ENCODE peak calls at places on chromosomes 1 and 21, in seven cellular contexts. One of them, this sample, is unnamed.

GRCh38 chr1:8396083-8396911 is 78.4 kb downstream of the SLC45A1 start:
- DNase-seq in transverse colon: no peak
- DNase-seq in psoas muscle: no peak
- DNase-seq in astrocyte of the spinal cord: peak
- DNase-seq in heart right ventricle: no peak
- DNase-seq in IMR-90: peak
- DNase-seq in adrenal gland: no peak
- DNase-seq in this sample: no peak

GRCh38 chr1:85297855-85298629 is 21.6 kb upstream of the BCL10 start:
- DNase-seq in psoas muscle: no peak
- DNase-seq in heart right ventricle: peak
- DNase-seq in astrocyte of the spinal cord: peak
- DNase-seq in IMR-90: peak
- DNase-seq in adrenal gland: peak
- DNase-seq in transverse colon: no peak
- DNase-seq in this sample: peak

GRCh38 chr1:15325375-15326085 is 78.5 kb downstream of the FHAD1 start:
- DNase-seq in heart right ventricle: no peak
- DNase-seq in adrenal gland: no peak
- DNase-seq in psoas muscle: no peak
- DNase-seq in IMR-90: no peak
- DNase-seq in astrocyte of the spinal cord: no peak
- DNase-seq in transverse colon: no peak
- DNase-seq in this sample: no peak

GRCh38 chr21:46116846-46117585 is 19.1 kb downstream of the COL6A2 start:
- DNase-seq in transverse colon: peak
- DNase-seq in heart right ventricle: peak
- DNase-seq in psoas muscle: no peak
- DNase-seq in adrenal gland: no peak
- DNase-seq in IMR-90: no peak
- DNase-seq in astrocyte of the spinal cord: no peak
- DNase-seq in this sample: no peak

GRCh38 chr1:112937495-112937894 is 18.5 kb downstream of the SLC16A1 start:
- DNase-seq in adrenal gland: no peak
- DNase-seq in psoas muscle: no peak
- DNase-seq in astrocyte of the spinal cord: no peak
- DNase-seq in transverse colon: no peak
- DNase-seq in heart right ventricle: no peak
- DNase-seq in IMR-90: no peak
- DNase-seq in this sample: no peak

GRCh38 chr1:3333903-3334302 is 120.6 kb upstream of the ARHGEF16 start:
- DNase-seq in IMR-90: no peak
- DNase-seq in adrenal gland: no peak
- DNase-seq in psoas muscle: no peak
- DNase-seq in astrocyte of the spinal cord: no peak
- DNase-seq in transverse colon: no peak
- DNase-seq in heart right ventricle: no peak
- DNase-seq in this sample: no peak

GRCh38 chr1:197862671-197863070 is 39.8 kb upstream of the C1orf53 start:
- DNase-seq in psoas muscle: no peak
- DNase-seq in adrenal gland: no peak
- DNase-seq in IMR-90: peak
- DNase-seq in astrocyte of the spinal cord: no peak
- DNase-seq in transverse colon: no peak
- DNase-seq in heart right ventricle: no peak
- DNase-seq in this sample: no peak

GRCh38 chr1:110069302-110070281 is 880 bp downstream of the ALX3 start:
- DNase-seq in IMR-90: no peak
- DNase-seq in transverse colon: no peak
- DNase-seq in psoas muscle: no peak
- DNase-seq in adrenal gland: no peak
- DNase-seq in heart right ventricle: no peak
- DNase-seq in astrocyte of the spinal cord: no peak
- DNase-seq in this sample: no peak

GRCh38 chr21:39037807-39038405 is 145.3 kb downstream of the PSMG1 start:
- DNase-seq in heart right ventricle: no peak
- DNase-seq in transverse colon: no peak
- DNase-seq in adrenal gland: no peak
- DNase-seq in IMR-90: peak
- DNase-seq in psoas muscle: no peak
- DNase-seq in astrocyte of the spinal cord: no peak
- DNase-seq in this sample: no peak

GRCh38 chr1:50308883-50309282 is 114.4 kb downstream of the DMRTA2 start:
- DNase-seq in astrocyte of the spinal cord: peak
- DNase-seq in transverse colon: no peak
- DNase-seq in heart right ventricle: peak
- DNase-seq in psoas muscle: no peak
- DNase-seq in adrenal gland: peak
- DNase-seq in IMR-90: peak
- DNase-seq in this sample: no peak

GRCh38 chr21:33647560-33647959 is 5.3 kb downstream of the ITSN1 start:
- DNase-seq in heart right ventricle: no peak
- DNase-seq in transverse colon: no peak
- DNase-seq in IMR-90: no peak
- DNase-seq in psoas muscle: no peak
- DNase-seq in astrocyte of the spinal cord: no peak
- DNase-seq in adrenal gland: no peak
- DNase-seq in this sample: no peak

GRCh38 chr1:156115514-156116374 is 1.2 kb downstream of the LMNA start:
- DNase-seq in adrenal gland: peak
- DNase-seq in heart right ventricle: peak
- DNase-seq in psoas muscle: peak
- DNase-seq in IMR-90: peak
- DNase-seq in transverse colon: peak
- DNase-seq in astrocyte of the spinal cord: peak
- DNase-seq in this sample: no peak

GRCh38 chr1:156795374-156795733 is 21.3 kb downstream of the SH2D2A start:
- DNase-seq in psoas muscle: no peak
- DNase-seq in transverse colon: no peak
- DNase-seq in adrenal gland: no peak
- DNase-seq in heart right ventricle: no peak
- DNase-seq in astrocyte of the spinal cord: no peak
- DNase-seq in IMR-90: no peak
- DNase-seq in this sample: no peak

GRCh38 chr21:45870421-45870820 is 111.1 kb upstream of the COL6A1 start:
- DNase-seq in transverse colon: no peak
- DNase-seq in astrocyte of the spinal cord: no peak
- DNase-seq in psoas muscle: no peak
- DNase-seq in adrenal gland: no peak
- DNase-seq in IMR-90: no peak
- DNase-seq in heart right ventricle: no peak
- DNase-seq in this sample: no peak

DNA sequence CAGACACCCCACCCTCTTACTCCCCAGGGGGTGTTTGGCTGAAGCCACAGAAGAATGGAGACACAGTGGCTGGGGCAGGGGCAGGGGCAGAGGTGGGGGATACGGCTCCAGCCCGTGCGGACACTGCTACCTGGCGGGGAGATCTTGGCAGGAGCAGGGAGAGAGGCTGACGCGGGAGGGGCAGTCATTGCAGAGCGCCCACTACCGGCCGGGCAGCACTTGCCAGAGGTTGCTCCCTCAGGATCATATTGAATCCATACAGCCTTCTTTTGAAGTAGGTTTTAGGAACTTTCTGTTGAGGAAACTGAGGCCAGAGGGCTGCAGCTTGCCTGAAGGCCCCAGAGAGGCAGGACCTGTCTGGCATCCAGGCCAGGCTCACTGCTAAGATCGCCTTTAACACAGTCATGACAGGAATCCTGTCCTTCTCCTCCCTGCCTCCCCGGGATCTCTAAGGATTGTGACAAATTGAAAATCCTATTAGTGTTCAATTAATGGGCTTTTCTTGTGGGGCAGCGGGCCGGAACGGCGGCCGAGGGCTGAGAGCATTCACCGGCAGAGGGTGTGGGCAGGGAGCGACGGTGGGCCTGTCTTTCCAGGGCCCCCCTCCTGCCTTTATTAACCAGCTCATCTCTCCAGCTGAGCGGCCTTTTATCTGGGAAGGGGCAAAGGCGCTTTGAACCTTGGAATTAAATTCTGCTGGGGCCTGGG is 65.5 kb upstream of the WNT4 start:
- DNase-seq in astrocyte of the spinal cord: no peak
- DNase-seq in transverse colon: no peak
- DNase-seq in IMR-90: no peak
- DNase-seq in adrenal gland: no peak
- DNase-seq in heart right ventricle: no peak
- DNase-seq in psoas muscle: no peak
- DNase-seq in this sample: no peak
- TF ChIP-seq CTCF in astrocyte of the spinal cord: peak
- TF ChIP-seq CTCF in transverse colon: no peak
- TF ChIP-seq CTCF in IMR-90: no peak
- TF ChIP-seq CTCF in adrenal gland: no peak
- TF ChIP-seq CTCF in heart right ventricle: no peak
- TF ChIP-seq CTCF in psoas muscle: peak
- TF ChIP-seq CTCF in this sample: no peak

GRCh38 chr1:150925080-150925479 is 1.1 kb upstream of the SETDB1 start:
- DNase-seq in astrocyte of the spinal cord: no peak
- DNase-seq in IMR-90: no peak
- DNase-seq in psoas muscle: no peak
- DNase-seq in heart right ventricle: no peak
- DNase-seq in transverse colon: no peak
- DNase-seq in adrenal gland: peak
- DNase-seq in this sample: no peak
- H3K4me3 ChIP-seq in astrocyte of the spinal cord: no peak
- H3K4me3 ChIP-seq in IMR-90: no peak
- H3K4me3 ChIP-seq in psoas muscle: peak
- H3K4me3 ChIP-seq in heart right ventricle: peak
- H3K4me3 ChIP-seq in transverse colon: peak
- H3K4me3 ChIP-seq in adrenal gland: no peak
- H3K4me3 ChIP-seq in this sample: no peak

GRCh38 chr1:31939484-31940329 is 1.5 kb upstream of the PTP4A2 start:
- DNase-seq in psoas muscle: peak
- DNase-seq in transverse colon: peak
- DNase-seq in adrenal gland: peak
- DNase-seq in heart right ventricle: peak
- DNase-seq in astrocyte of the spinal cord: peak
- DNase-seq in IMR-90: peak
- DNase-seq in this sample: peak
- TF ChIP-seq CTCF in psoas muscle: peak
- TF ChIP-seq CTCF in transverse colon: peak
- TF ChIP-seq CTCF in adrenal gland: peak
- TF ChIP-seq CTCF in heart right ventricle: peak
- TF ChIP-seq CTCF in astrocyte of the spinal cord: peak
- TF ChIP-seq CTCF in IMR-90: peak
- TF ChIP-seq CTCF in this sample: peak

DNA sequence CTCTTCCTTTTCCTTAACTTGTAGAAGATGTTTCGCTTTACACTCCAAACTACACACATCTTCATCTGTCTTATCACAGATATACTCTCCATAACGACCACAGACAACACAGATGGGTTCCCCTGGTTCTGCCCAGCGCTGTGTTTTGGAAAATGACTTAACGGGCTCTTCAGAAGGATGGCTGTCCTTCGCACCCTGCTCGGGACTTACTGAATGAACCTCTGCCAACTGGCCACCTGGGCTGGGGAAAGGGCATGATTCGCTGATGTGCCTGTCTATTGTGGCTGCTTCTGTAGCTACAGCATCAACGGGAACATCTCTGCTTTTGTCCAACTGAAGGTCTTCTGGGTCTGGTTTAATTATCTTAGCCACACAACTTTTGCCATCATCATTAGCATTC is 3.4 kb downstream of the DDX59 start:
- DNase-seq in IMR-90: no peak
- DNase-seq in psoas muscle: no peak
- DNase-seq in adrenal gland: no peak
- DNase-seq in transverse colon: no peak
- DNase-seq in astrocyte of the spinal cord: no peak
- DNase-seq in heart right ventricle: no peak
- DNase-seq in this sample: no peak
- H3K4me3 ChIP-seq in IMR-90: no peak
- H3K4me3 ChIP-seq in psoas muscle: no peak
- H3K4me3 ChIP-seq in adrenal gland: no peak
- H3K4me3 ChIP-seq in transverse colon: no peak
- H3K4me3 ChIP-seq in astrocyte of the spinal cord: no peak
- H3K4me3 ChIP-seq in heart right ventricle: no peak
- H3K4me3 ChIP-seq in this sample: no peak

DNA sequence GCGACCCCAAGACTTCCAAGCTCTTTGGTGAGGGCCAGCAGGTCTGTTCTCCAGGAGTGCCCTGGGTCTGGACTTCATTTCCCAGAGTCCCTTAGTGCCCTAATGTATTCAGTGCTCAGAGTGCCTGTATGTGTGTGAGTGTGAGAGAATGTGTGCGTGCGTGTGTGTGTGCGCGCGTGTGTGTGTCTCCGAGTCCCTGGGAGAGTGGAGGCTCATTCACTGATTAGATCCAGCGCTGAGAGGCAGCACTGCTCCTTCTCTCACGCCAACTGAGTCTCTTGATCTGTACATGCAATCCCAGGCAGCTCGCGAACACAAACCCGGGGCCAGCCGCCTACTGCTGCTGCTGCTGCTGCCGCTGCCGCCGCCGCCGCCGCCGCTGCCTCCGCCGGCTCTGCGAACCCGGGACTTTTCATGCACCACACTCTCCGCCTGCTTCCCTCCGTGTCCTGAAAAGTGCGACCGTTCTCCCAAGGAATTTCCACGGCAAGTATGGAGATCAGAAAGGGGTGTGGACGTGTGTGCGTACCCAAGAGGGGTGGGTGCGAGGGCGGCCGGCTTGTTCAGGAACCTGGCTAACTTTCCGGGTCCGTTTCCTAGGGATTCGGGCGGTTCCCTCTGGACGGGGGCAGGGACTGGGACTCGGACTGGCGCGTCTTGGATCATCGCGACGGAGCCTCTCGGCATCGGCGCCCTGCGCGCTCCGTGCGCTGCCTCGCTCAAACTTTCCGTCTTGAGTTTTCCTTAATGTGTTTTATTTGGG is at the start of gene RNF220:
- DNase-seq in transverse colon: peak
- DNase-seq in adrenal gland: peak
- DNase-seq in heart right ventricle: peak
- DNase-seq in astrocyte of the spinal cord: peak
- DNase-seq in IMR-90: peak
- DNase-seq in psoas muscle: peak
- DNase-seq in this sample: peak
- TF ChIP-seq CTCF in transverse colon: no peak
- TF ChIP-seq CTCF in adrenal gland: no peak
- TF ChIP-seq CTCF in heart right ventricle: peak
- TF ChIP-seq CTCF in astrocyte of the spinal cord: no peak
- TF ChIP-seq CTCF in IMR-90: no peak
- TF ChIP-seq CTCF in psoas muscle: no peak
- TF ChIP-seq CTCF in this sample: no peak

GRCh38 chr21:26842300-26842699 is 2.9 kb downstream of the ADAMTS1 start:
- DNase-seq in astrocyte of the spinal cord: no peak
- DNase-seq in psoas muscle: no peak
- DNase-seq in adrenal gland: peak
- DNase-seq in transverse colon: no peak
- DNase-seq in heart right ventricle: peak
- DNase-seq in IMR-90: peak
- DNase-seq in this sample: no peak
- H3K4me3 ChIP-seq in astrocyte of the spinal cord: peak
- H3K4me3 ChIP-seq in psoas muscle: peak
- H3K4me3 ChIP-seq in adrenal gland: no peak
- H3K4me3 ChIP-seq in transverse colon: peak
- H3K4me3 ChIP-seq in heart right ventricle: peak
- H3K4me3 ChIP-seq in IMR-90: peak
- H3K4me3 ChIP-seq in this sample: peak

DNA sequence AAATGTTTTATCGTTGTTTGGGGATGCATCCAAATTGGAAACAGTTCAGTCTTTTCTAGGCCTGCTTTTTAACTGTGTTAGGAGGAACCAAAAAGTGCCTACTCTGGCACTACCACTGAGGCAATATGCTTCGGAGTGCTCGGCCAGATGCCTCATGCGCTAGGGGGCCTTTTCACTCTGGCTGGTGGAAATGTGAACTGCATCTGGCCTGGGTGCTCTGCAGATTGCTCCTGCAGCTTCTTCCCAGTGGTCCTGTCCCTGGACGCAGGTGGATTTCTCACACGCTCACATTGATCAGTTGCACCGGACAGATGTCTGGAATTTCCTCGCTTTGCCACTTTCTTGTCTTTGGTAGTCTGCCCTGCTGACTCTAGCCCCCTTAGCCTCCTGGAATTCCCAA is 330.2 kb upstream of the FMN2 start:
- DNase-seq in psoas muscle: no peak
- DNase-seq in IMR-90: no peak
- DNase-seq in heart right ventricle: no peak
- DNase-seq in astrocyte of the spinal cord: no peak
- DNase-seq in adrenal gland: no peak
- DNase-seq in transverse colon: no peak
- DNase-seq in this sample: no peak
- TF ChIP-seq CTCF in psoas muscle: no peak
- TF ChIP-seq CTCF in IMR-90: no peak
- TF ChIP-seq CTCF in heart right ventricle: no peak
- TF ChIP-seq CTCF in astrocyte of the spinal cord: no peak
- TF ChIP-seq CTCF in adrenal gland: no peak
- TF ChIP-seq CTCF in transverse colon: no peak
- TF ChIP-seq CTCF in this sample: no peak

This sample was measured in AG09309.